ENCODE peak calls at places on chromosome 14, in four cellular contexts. C is IMR-90, G is mesendoderm, W is H1. L is an unnamed sample.
A peak's percentile ranks its signal among the peaks of the same experiment; 100 is the strongest.

GRCh38 chr14:92412912-92413311 is 89.9 kb downstream of the SLC24A4 start:
- DNase-seq in C (peak; percentile 61), W (no peak), G (no peak), L (no peak)

GRCh38 chr14:61608245-61609142 is 86.8 kb upstream of the HIF1A start:
- DNase-seq in W (no peak), C (peak; percentile 52), G (no peak), L (no peak)

GRCh38 chr14:104301731-104302460 is 163.5 kb downstream of the KIF26A start:
- DNase-seq in G (no peak), W (no peak), C (no peak), L (no peak)

GRCh38 chr14:36300337-36300736 is 20.1 kb downstream of the MBIP start:
- DNase-seq in C (peak; percentile 34), G (no peak), W (no peak), L (no peak)

GRCh38 chr14:101819251-101819990 is 57.9 kb downstream of the PPP2R5C start:
- DNase-seq in W (no peak), C (no peak), G (no peak), L (no peak)

GRCh38 chr14:94115068-94115591 is 4.6 kb downstream of the IFI27 start:
- DNase-seq in W (no peak), C (no peak), G (no peak), L (no peak)

GRCh38 chr14:51203881-51204280 is 36.2 kb upstream of the TMX1 start:
- DNase-seq in G (no peak), C (no peak), W (no peak), L (no peak)

GRCh38 chr14:26255213-26255612 is 342.6 kb downstream of the NOVA1 start:
- DNase-seq in G (peak; percentile 66), W (no peak), C (peak; percentile 31), L (no peak)

GRCh38 chr14:91517013-91517412 is 6.9 kb upstream of the PPP4R3A start:
- DNase-seq in G (no peak), W (no peak), C (no peak), L (no peak)

GRCh38 chr14:53327716-53328115 is 174.6 kb upstream of the DDHD1 start:
- DNase-seq in W (no peak), C (peak; percentile 69), G (peak; percentile 89), L (no peak)

GRCh38 chr14:70814466-70814865 is 5.2 kb upstream of the MAP3K9 start:
- DNase-seq in W (no peak), C (no peak), G (no peak), L (no peak)

GRCh38 chr14:21711360-21711961 is 37.8 kb upstream of the OR4E1 start:
- DNase-seq in G (peak; percentile 46), C (peak; percentile 53), W (no peak), L (no peak)

GRCh38 chr14:92973265-92973797 is 50.4 kb downstream of the CHGA start:
- DNase-seq in G (peak; percentile 76), W (peak; percentile 100), C (peak; percentile 53), L (peak; percentile 88)

GRCh38 chr14:96584199-96584906 is 82.2 kb downstream of the PAPOLA start:
- DNase-seq in C (no peak), W (peak; percentile 85), G (peak; percentile 83), L (peak; percentile 88)

GRCh38 chr14:96584907-96585671 is 82.9 kb downstream of the PAPOLA start:
- DNase-seq in W (no peak), G (no peak), C (no peak), L (no peak)

GRCh38 chr14:96582641-96582980 is 80.4 kb downstream of the PAPOLA start:
- DNase-seq in G (no peak), C (no peak), W (no peak), L (peak; percentile 17)

GRCh38 chr14:96582995-96583394 is 80.8 kb downstream of the PAPOLA start:
- DNase-seq in G (no peak), W (no peak), C (no peak), L (peak; percentile 21)

DNA sequence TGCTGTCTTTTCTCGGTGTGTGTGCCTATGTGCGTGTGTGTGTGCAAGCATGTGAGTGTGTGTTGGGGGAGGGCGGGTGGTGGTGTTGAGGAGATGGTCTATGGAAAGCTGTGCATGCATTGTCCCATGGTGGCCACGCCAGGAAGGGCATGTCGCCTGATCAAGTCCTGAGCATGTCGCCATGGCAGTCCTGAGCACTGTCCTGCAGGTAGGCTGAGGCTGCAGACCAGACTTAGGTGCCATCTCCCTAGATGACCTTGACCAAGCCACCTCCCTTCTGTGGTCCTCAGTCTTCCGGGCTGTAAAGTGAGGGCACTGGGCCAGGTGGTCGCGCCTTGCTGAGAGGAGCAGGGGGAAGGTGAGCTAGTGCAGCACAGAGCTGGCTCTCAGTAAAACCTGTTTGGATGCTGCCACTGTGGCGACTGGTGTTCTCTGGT is 81.4 kb downstream of the PAPOLA start:
- DNase-seq in G (no peak), C (no peak), W (no peak), L (peak; percentile 27)
- H4K5ac ChIP-seq in G (no peak overlapping the region), C (no peak overlapping the region), W (no peak overlapping the region), L (no peak overlapping the region)

GRCh38 chr14:24735984-24736630 is 102.1 kb upstream of the GZMB start:
- DNase-seq in G (no peak), C (no peak), W (no peak), L (no peak)

DNA sequence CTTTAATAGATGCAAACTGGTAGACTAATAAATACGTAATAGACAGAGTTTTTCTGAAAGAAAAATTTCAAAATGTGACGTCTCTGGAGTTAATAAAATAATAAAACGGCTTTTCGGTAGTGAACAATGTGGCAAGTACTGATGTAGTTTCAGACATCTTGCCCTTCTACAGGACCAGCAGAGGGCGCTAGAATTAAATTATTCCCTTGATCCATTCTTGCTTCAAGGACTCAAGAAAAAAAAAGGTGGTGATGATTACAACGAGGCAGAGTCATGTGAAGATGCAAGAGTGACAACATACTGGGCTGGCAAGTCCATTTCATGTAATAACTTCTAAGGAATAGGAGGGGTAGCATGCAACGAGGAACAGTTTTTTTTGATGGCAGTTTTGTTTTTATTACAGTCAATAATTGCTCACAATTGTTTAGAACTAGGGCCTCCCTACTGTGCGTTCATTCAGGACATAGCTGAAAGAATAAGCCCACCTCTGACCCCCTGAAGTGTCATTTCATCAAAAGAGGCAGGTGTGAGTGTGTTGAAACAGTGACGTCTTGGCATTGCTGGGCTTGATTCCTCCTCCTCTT is 101.0 kb upstream of the GZMB start:
- DNase-seq in C (peak; percentile 69), W (no peak), G (peak; percentile 82), L (no peak)
- H4K8ac ChIP-seq in C (no peak overlapping the region), W (no peak overlapping the region), G (no peak overlapping the region), L (no peak overlapping the region)

DNA sequence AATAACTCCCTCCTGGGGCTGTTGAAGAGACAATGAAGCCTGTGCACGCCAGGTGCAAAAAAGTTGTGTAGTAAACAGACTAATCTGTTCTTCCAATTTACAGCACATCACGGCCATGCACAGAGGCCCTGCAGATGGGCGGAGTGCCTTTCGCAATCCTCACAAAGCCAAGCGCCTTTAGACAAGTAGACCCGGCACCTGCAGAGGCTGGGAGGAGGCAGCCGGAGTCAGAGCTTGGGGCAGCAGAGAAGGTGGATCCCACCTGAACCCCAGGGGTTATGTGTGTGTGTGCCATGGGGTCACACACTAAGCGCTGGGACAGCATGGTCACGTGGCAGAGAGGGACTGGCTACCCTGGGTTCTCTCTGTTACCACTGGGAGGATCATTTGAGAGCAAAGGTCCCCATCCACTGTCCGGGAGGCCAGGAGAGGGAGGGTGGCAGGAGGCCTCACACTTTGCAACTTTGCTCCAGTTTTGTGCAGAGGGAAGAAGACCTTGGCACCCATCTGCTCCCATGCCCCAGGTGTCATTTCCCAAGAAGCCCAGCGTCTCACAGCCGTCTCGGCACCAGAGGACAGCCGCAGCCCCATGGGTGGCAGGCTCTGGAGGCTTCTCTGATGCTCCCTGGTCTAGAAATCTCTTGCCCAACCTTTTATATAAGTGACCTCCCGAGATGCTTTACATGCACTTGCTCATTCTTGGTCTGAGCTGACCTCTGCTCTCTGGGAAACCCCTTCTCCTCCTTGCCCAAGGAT is 80.0 kb upstream of the DICER1 start:
- DNase-seq in G (no peak), C (no peak), W (no peak), L (no peak)
- H3K79me1 ChIP-seq in G (no peaks in the 10 kb centered on the region), C (no peaks in the 10 kb centered on the region), W (no peaks in the 10 kb centered on the region), L (no peaks in the 10 kb centered on the region)

GRCh38 chr14:69527635-69528034 is 43.1 kb downstream of the PLEKHD1 start:
- DNase-seq in G (no peak), C (no peak), W (no peak), L (no peak)
- H4K5ac ChIP-seq in G (no peak overlapping the region), C (no peak overlapping the region), W (no peak overlapping the region), L (no peak overlapping the region)

GRCh38 chr14:69152181-69152943 is 557 bp downstream of the DCAF5 start:
- DNase-seq in W (peak; percentile 69), C (no peak), G (peak; percentile 85), L (peak; percentile 74)

GRCh38 chr14:69153848-69154208 is 909 bp upstream of the DCAF5 start:
- DNase-seq in C (no peak), G (no peak), W (no peak), L (no peak)

GRCh38 chr14:69151458-69152180 is 1.3 kb downstream of the DCAF5 start:
- DNase-seq in W (peak; percentile 92), G (peak; percentile 88), C (peak; percentile 67), L (peak; percentile 92)

GRCh38 chr14:69154779-69155178 is 1.9 kb upstream of the DCAF5 start:
- DNase-seq in W (no peak), C (no peak), G (peak; percentile 64), L (no peak)

DNA sequence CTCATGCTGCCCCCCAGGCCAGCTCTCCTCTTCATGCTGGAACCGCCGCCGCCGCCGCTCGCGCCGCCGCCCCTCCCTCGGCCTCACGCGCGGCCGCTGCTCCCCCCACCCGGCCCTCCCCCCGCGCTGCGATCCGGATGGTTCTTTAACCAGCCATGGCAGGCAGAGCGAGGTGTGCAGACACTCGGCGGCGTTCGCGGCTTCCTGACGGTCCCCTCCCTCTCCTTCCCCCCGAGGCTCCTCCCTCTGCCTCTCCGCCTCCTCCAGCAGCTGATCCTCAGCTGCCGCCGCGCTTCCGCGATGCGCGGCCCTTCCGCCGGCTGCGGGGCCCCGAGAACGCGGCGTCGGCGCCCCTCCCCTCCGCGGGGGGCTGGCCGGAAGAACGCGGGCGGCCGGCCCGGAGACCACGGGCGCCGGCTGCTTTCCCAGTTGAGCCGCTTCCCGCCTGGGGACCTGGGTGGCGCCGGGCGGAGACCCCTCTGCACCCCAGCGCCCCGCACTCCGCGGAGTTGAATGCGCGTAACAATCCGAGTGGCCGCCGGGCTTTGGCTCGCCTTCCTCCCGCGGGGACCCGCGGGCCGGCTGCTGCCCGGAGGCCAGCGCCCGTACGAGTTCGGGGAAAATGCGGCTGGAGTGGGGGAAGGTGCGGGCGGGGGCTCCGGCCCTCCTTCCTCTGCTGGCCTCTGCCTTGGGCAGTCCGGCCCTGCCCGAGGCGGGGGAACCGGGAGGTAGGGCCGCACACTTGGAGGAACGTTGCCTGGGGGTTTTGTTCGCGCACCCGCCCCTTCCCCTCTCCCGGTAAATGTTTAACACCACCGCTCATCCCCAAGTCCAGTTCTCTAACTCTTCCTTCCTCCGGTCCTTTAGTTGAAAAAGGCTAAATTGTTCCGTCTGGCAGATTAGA is at the start of gene DCAF5:
- DNase-seq in W (peak; percentile 82), G (peak; percentile 97), C (peak; percentile 93), L (peak; percentile 92)
- H4K8ac ChIP-seq in W (peak within 1 kb of the TSS; percentile 81), G (peak within 1 kb of the TSS; percentile 78), C (peak within 1 kb of the TSS; percentile 98), L (no peak within 1 kb of the TSS)

DNA sequence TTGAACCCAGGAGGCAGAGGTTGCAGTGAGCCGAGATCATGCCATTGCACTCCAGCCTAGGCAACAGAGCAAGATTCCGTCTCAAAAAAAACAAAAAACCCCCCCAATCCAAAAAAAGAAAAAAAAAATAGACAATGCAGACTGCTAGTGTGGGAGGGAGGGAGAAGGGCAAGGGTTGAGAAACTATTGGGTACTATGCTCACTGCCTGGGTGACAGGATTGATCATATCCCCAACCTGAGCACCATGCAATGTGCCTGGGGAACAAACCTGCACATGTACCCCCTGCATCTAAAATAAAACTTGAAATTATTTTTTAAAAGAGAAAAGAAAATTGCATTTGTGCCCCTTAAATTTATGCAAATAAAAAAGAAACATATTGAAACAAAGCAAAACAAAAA is 65.6 kb upstream of the PLEKHG3 start:
- DNase-seq in G (no peak), C (no peak), W (no peak), L (no peak)
- H3K79me1 ChIP-seq in G (no peaks in the 10 kb centered on the region), C (no peaks in the 10 kb centered on the region), W (no peaks in the 10 kb centered on the region), L (no peaks in the 10 kb centered on the region)

L was measured in H9.